ENCODE peak calls at places on chromosome 6, in eight cellular contexts. W, M, G, Z, F, L, J and S are unnamed samples.

GRCh38 chr6:1070085-1070521 is 241.8 kb upstream of the FOXQ1 start:
- DNase-seq in W (no peak), M (peak), G (no peak), Z (no peak), F (peak), L (no peak), J (no peak), S (no peak)

GRCh38 chr6:99603421-99604160 is 3.0 kb upstream of the PRDM13 start:
- DNase-seq in W (no peak), M (no peak), G (no peak), Z (no peak), F (no peak), L (peak), J (no peak), S (peak)

GRCh38 chr6:10221186-10221585 is 193.7 kb downstream of the TFAP2A start:
- DNase-seq in W (no peak), M (no peak), G (no peak), Z (no peak), F (no peak), L (no peak), J (no peak), S (no peak)

GRCh38 chr6:155646443-155646842 is 190.8 kb upstream of the NOX3 start:
- DNase-seq in W (no peak), M (no peak), G (no peak), Z (peak), F (no peak), L (no peak), J (no peak), S (no peak)

GRCh38 chr6:6723316-6723715 is 134.8 kb downstream of the LY86 start:
- DNase-seq in W (no peak), M (no peak), G (no peak), Z (no peak), F (no peak), L (no peak), J (no peak), S (no peak)

GRCh38 chr6:31834704-31835375 is 7.3 kb downstream of the HSPA1B start:
- DNase-seq in W (peak), M (peak), G (peak), Z (no peak), F (peak), L (peak), J (peak), S (peak)

GRCh38 chr6:53829698-53830221 is 35.0 kb downstream of the LRRC1 start:
- DNase-seq in W (no peak), M (no peak), G (no peak), Z (no peak), F (no peak), L (peak), J (no peak), S (no peak)

GRCh38 chr6:135759831-135760230 is 91.7 kb upstream of the PDE7B start:
- DNase-seq in W (no peak), M (no peak), G (no peak), Z (no peak), F (no peak), L (no peak), J (peak), S (no peak)

GRCh38 chr6:26358511-26358981 is 6.5 kb upstream of the BTN3A2 start:
- DNase-seq in W (no peak), M (no peak), G (no peak), Z (no peak), F (no peak), L (no peak), J (no peak), S (no peak)

GRCh38 chr6:117417851-117418250 is 7.9 kb downstream of the ROS1 start:
- DNase-seq in W (no peak), M (no peak), G (no peak), Z (no peak), F (no peak), L (no peak), J (no peak), S (no peak)

GRCh38 chr6:28105286-28105685 is 19.1 kb upstream of the ZSCAN16 start:
- DNase-seq in W (no peak), M (no peak), G (no peak), Z (no peak), F (no peak), L (peak), J (peak), S (peak)

GRCh38 chr6:80520195-80520594 is 413.7 kb downstream of the BCKDHB start:
- DNase-seq in W (no peak), M (no peak), G (no peak), Z (peak), F (no peak), L (no peak), J (peak), S (no peak)